ENCODE peak calls at places on chromosome 2, in four cellular contexts. One of them, this sample, is unnamed.

GRCh38 chr2:27489118-27489497 is 435 bp downstream of the IFT172 start:
- DNase-seq in RWPE1: peak
- DNase-seq in GM04503: no peak
- DNase-seq in Peyer's patch: no peak
- DNase-seq in this sample: no peak

GRCh38 chr2:25293958-25294513 is 47.7 kb downstream of the DNMT3A start:
- DNase-seq in RWPE1: no peak
- DNase-seq in GM04503: no peak
- DNase-seq in Peyer's patch: no peak
- DNase-seq in this sample: no peak

GRCh38 chr2:201909961-201910361 is 103.6 kb downstream of the CDK15 start:
- DNase-seq in RWPE1: no peak
- DNase-seq in GM04503: no peak
- DNase-seq in Peyer's patch: peak
- DNase-seq in this sample: no peak

GRCh38 chr2:166900700-166901099 is 12.4 kb downstream of the XIRP2 start:
- DNase-seq in RWPE1: peak
- DNase-seq in GM04503: no peak
- DNase-seq in Peyer's patch: no peak
- DNase-seq in this sample: no peak

GRCh38 chr2:43312751-43313641 is 86.6 kb upstream of the ZFP36L2 start:
- DNase-seq in RWPE1: no peak
- DNase-seq in GM04503: peak
- DNase-seq in Peyer's patch: no peak
- DNase-seq in this sample: no peak

GRCh38 chr2:190489475-190489874 is 45.0 kb downstream of the NEMP2 start:
- DNase-seq in RWPE1: no peak
- DNase-seq in GM04503: no peak
- DNase-seq in Peyer's patch: no peak
- DNase-seq in this sample: no peak

GRCh38 chr2:200751786-200752185 is 59.9 kb upstream of the BZW1 start:
- DNase-seq in RWPE1: no peak
- DNase-seq in GM04503: no peak
- DNase-seq in Peyer's patch: no peak
- DNase-seq in this sample: no peak

GRCh38 chr2:120867290-120868231 is 131.9 kb downstream of the GLI2 start:
- DNase-seq in RWPE1: peak
- DNase-seq in GM04503: peak
- DNase-seq in Peyer's patch: peak
- DNase-seq in this sample: no peak

GRCh38 chr2:212536385-212537310 is 2.0 kb downstream of the ERBB4 start:
- DNase-seq in RWPE1: no peak
- DNase-seq in GM04503: no peak
- DNase-seq in Peyer's patch: no peak
- DNase-seq in this sample: no peak

GRCh38 chr2:106582431-106583143 is 95.4 kb downstream of the CD8B2 start:
- DNase-seq in RWPE1: peak
- DNase-seq in GM04503: peak
- DNase-seq in Peyer's patch: peak
- DNase-seq in this sample: peak

GRCh38 chr2:14569294-14569693 is 63.2 kb upstream of the LRATD1 start:
- DNase-seq in RWPE1: no peak
- DNase-seq in GM04503: no peak
- DNase-seq in Peyer's patch: no peak
- DNase-seq in this sample: no peak

GRCh38 chr2:48195168-48195567 is 288.9 kb upstream of the FBXO11 start:
- DNase-seq in RWPE1: no peak
- DNase-seq in GM04503: no peak
- DNase-seq in Peyer's patch: no peak
- DNase-seq in this sample: no peak

GRCh38 chr2:214533511-214533910 is 122.7 kb downstream of the VWC2L start:
- DNase-seq in RWPE1: no peak
- DNase-seq in GM04503: no peak
- DNase-seq in Peyer's patch: no peak
- DNase-seq in this sample: no peak

GRCh38 chr2:85133751-85134254 is 611 bp downstream of the TCF7L1 start:
- DNase-seq in RWPE1: peak
- DNase-seq in GM04503: no peak
- DNase-seq in Peyer's patch: no peak
- DNase-seq in this sample: peak

GRCh38 chr2:186328848-186329247 is 157.2 kb upstream of the ZC3H15 start:
- DNase-seq in RWPE1: no peak
- DNase-seq in GM04503: no peak
- DNase-seq in Peyer's patch: no peak
- DNase-seq in this sample: no peak

GRCh38 chr2:213316001-213316735 is 31.9 kb downstream of the SPAG16 start:
- DNase-seq in RWPE1: no peak
- DNase-seq in GM04503: no peak
- DNase-seq in Peyer's patch: no peak
- DNase-seq in this sample: no peak

GRCh38 chr2:3487931-3488554 is 31.3 kb downstream of the ADI1 start:
- DNase-seq in RWPE1: no peak
- DNase-seq in GM04503: no peak
- DNase-seq in Peyer's patch: no peak
- DNase-seq in this sample: no peak

GRCh38 chr2:190105554-190105953 is 43.0 kb upstream of the MSTN start:
- DNase-seq in RWPE1: no peak
- DNase-seq in GM04503: no peak
- DNase-seq in Peyer's patch: no peak
- DNase-seq in this sample: no peak

GRCh38 chr2:240564191-240564570 is 4.0 kb downstream of the DUSP28 start:
- DNase-seq in RWPE1: no peak
- DNase-seq in GM04503: no peak
- DNase-seq in Peyer's patch: peak
- DNase-seq in this sample: no peak

GRCh38 chr2:16005819-16006536 is 65.6 kb downstream of the MYCN start:
- DNase-seq in RWPE1: peak
- DNase-seq in GM04503: no peak
- DNase-seq in Peyer's patch: no peak
- DNase-seq in this sample: no peak

GRCh38 chr2:227325824-227326195 is 759 bp downstream of the MFF start:
- DNase-seq in RWPE1: peak
- DNase-seq in GM04503: no peak
- DNase-seq in Peyer's patch: peak
- DNase-seq in this sample: peak

GRCh38 chr2:174760845-174761473 is 3.3 kb downstream of the CHRNA1 start:
- DNase-seq in RWPE1: no peak
- DNase-seq in GM04503: no peak
- DNase-seq in Peyer's patch: no peak
- DNase-seq in this sample: no peak

GRCh38 chr2:53473236-53473635 is 294.4 kb upstream of the CHAC2 start:
- DNase-seq in RWPE1: no peak
- DNase-seq in GM04503: no peak
- DNase-seq in Peyer's patch: no peak
- DNase-seq in this sample: no peak

This sample was measured in GM13977.